ENCODE peak calls at places on chromosome 1, in four cellular contexts. R is iPS DF 6.9, U is AG08396, D is NAMALWA. K is an unnamed sample.
A peak's percentile ranks its signal among the peaks of the same experiment; 100 is the strongest.

GRCh38 chr1:40646385-40646784 is 19.1 kb downstream of the RIMS3 start:
- DNase-seq in R (no peak), D (no peak), U (peak; percentile 44), K (no peak)

GRCh38 chr1:206992815-206993214 is 22.6 kb upstream of the FCAMR start:
- DNase-seq in R (no peak), U (no peak), D (no peak), K (no peak)

GRCh38 chr1:230144010-230144614 is 77.1 kb downstream of the GALNT2 start:
- DNase-seq in D (peak; percentile 25), U (no peak), R (no peak), K (no peak)

GRCh38 chr1:91151702-91152101 is 129.9 kb upstream of the ZNF644 start:
- DNase-seq in D (no peak), R (no peak), U (no peak), K (no peak)

GRCh38 chr1:99645699-99646531 is at the start of gene PALMD:
- DNase-seq in R (no peak), D (no peak), U (peak; percentile 10), K (peak; percentile 11)

GRCh38 chr1:8602471-8603219 is 214.8 kb downstream of the RERE start:
- DNase-seq in R (no peak), U (no peak), D (no peak), K (peak; percentile 46)

GRCh38 chr1:152824964-152825363 is 2.3 kb upstream of the LCE1A start:
- DNase-seq in U (no peak), R (no peak), D (no peak), K (no peak)

GRCh38 chr1:63190171-63190570 is 132.2 kb upstream of the FOXD3 start:
- DNase-seq in U (no peak), R (no peak), D (no peak), K (no peak)

GRCh38 chr1:79887059-79887458 is 880.5 kb upstream of the ADGRL4 start:
- DNase-seq in D (no peak), U (no peak), R (no peak), K (no peak)

GRCh38 chr1:175367896-175368295 is 175.3 kb upstream of the KIAA0040 start:
- DNase-seq in R (no peak), D (no peak), U (no peak), K (no peak)

GRCh38 chr1:227437495-227438008 is 119.3 kb upstream of the CDC42BPA start:
- DNase-seq in U (peak; percentile 70), R (peak; percentile 20), D (peak; percentile 68), K (peak; percentile 11)

GRCh38 chr1:233355841-233356704 is 28.5 kb downstream of the MAP3K21 start:
- DNase-seq in R (no peak), D (no peak), U (no peak), K (peak; percentile 42)

GRCh38 chr1:56515898-56516538 is 63.3 kb downstream of the PLPP3 start:
- DNase-seq in U (no peak), D (no peak), R (no peak), K (no peak)

GRCh38 chr1:201709564-201710295 is 119.2 kb upstream of the IPO9 start:
- DNase-seq in U (peak; percentile 66), R (peak; percentile 68), D (peak; percentile 73), K (peak; percentile 58)

GRCh38 chr1:91729621-91730348 is 156.2 kb downstream of the TGFBR3 start:
- DNase-seq in R (no peak), D (no peak), U (no peak), K (peak; percentile 38)

K was measured in GM12865.